ENCODE peak calls at places on chromosomes 7 and 10, in four cellular contexts. One of them, this sample, is unnamed.
A peak's percentile ranks its signal among the peaks of the same experiment; 100 is the strongest.

GRCh38 chr10:122149138-122149606 is 121.9 kb upstream of the BTBD16 start:
- DNase-seq in GM12878: no peak
- DNase-seq in K562: no peak
- DNase-seq in HepG2: no peak
- DNase-seq in this sample: no peak

GRCh38 chr10:63260103-63260859 is 127.2 kb downstream of the NRBF2 start:
- DNase-seq in GM12878: no peak
- DNase-seq in HepG2: no peak
- DNase-seq in K562: no peak
- DNase-seq in this sample: no peak

GRCh38 chr7:5671053-5671452 is 110.4 kb downstream of the RNF216 start:
- DNase-seq in GM12878: no peak
- DNase-seq in HepG2: no peak
- DNase-seq in K562: no peak
- DNase-seq in this sample: no peak

GRCh38 chr7:136637826-136638225 is 230.6 kb upstream of the CHRM2 start:
- DNase-seq in K562: no peak
- DNase-seq in GM12878: no peak
- DNase-seq in HepG2: no peak
- DNase-seq in this sample: no peak

GRCh38 chr7:5615190-5616070 is 166.0 kb downstream of the RNF216 start:
- DNase-seq in GM12878: no peak
- DNase-seq in HepG2: no peak
- DNase-seq in K562: no peak
- DNase-seq in this sample: no peak

GRCh38 chr7:107090452-107090851 is 45.9 kb downstream of the PRKAR2B start:
- DNase-seq in K562: no peak
- DNase-seq in GM12878: no peak
- DNase-seq in HepG2: no peak
- DNase-seq in this sample: peak; percentile 21

GRCh38 chr10:63256047-63256773 is 123.1 kb downstream of the NRBF2 start:
- DNase-seq in K562: no peak
- DNase-seq in HepG2: no peak
- DNase-seq in GM12878: no peak
- DNase-seq in this sample: no peak

GRCh38 chr10:102227050-102227449 is 951 bp downstream of the ELOVL3 start:
- DNase-seq in K562: no peak
- DNase-seq in GM12878: no peak
- DNase-seq in HepG2: peak; percentile 53
- DNase-seq in this sample: no peak

GRCh38 chr10:30594077-30594476 is 35.5 kb downstream of the LYZL2 start:
- DNase-seq in GM12878: no peak
- DNase-seq in K562: no peak
- DNase-seq in HepG2: no peak
- DNase-seq in this sample: no peak

GRCh38 chr7:85176197-85176596 is 10.7 kb downstream of the SEMA3D start:
- DNase-seq in HepG2: no peak
- DNase-seq in GM12878: no peak
- DNase-seq in K562: no peak
- DNase-seq in this sample: no peak

GRCh38 chr10:24873281-24873683 is 79.1 kb downstream of the PRTFDC1 start:
- DNase-seq in HepG2: peak; percentile 68
- DNase-seq in K562: no peak
- DNase-seq in GM12878: no peak
- DNase-seq in this sample: no peak

GRCh38 chr10:122853665-122854313 is 8.1 kb upstream of the CUZD1 start:
- DNase-seq in GM12878: no peak
- DNase-seq in HepG2: no peak
- DNase-seq in K562: no peak
- DNase-seq in this sample: no peak

GRCh38 chr10:124526621-124527267 is 65.1 kb downstream of the LHPP start:
- DNase-seq in K562: no peak
- DNase-seq in GM12878: no peak
- DNase-seq in HepG2: no peak
- DNase-seq in this sample: no peak
- TF ChIP-seq CREM in K562: no peak
- TF ChIP-seq CREM in GM12878: no peak
- TF ChIP-seq CREM in HepG2: no peak
- TF ChIP-seq CREM in this sample: no peak

GRCh38 chr10:88117869-88118632 is 254.6 kb downstream of the PTEN start:
- DNase-seq in GM12878: no peak
- DNase-seq in HepG2: no peak
- DNase-seq in K562: peak; percentile 9
- DNase-seq in this sample: no peak

GRCh38 chr10:88120599-88121333 is 257.3 kb downstream of the PTEN start:
- DNase-seq in HepG2: no peak
- DNase-seq in K562: no peak
- DNase-seq in GM12878: no peak
- DNase-seq in this sample: no peak

GRCh38 chr10:88117227-88117626 is 253.8 kb downstream of the PTEN start:
- DNase-seq in GM12878: no peak
- DNase-seq in HepG2: no peak
- DNase-seq in K562: no peak
- DNase-seq in this sample: no peak

GRCh38 chr10:88120075-88120474 is 256.6 kb downstream of the PTEN start:
- DNase-seq in K562: no peak
- DNase-seq in HepG2: no peak
- DNase-seq in GM12878: no peak
- DNase-seq in this sample: no peak

DNA sequence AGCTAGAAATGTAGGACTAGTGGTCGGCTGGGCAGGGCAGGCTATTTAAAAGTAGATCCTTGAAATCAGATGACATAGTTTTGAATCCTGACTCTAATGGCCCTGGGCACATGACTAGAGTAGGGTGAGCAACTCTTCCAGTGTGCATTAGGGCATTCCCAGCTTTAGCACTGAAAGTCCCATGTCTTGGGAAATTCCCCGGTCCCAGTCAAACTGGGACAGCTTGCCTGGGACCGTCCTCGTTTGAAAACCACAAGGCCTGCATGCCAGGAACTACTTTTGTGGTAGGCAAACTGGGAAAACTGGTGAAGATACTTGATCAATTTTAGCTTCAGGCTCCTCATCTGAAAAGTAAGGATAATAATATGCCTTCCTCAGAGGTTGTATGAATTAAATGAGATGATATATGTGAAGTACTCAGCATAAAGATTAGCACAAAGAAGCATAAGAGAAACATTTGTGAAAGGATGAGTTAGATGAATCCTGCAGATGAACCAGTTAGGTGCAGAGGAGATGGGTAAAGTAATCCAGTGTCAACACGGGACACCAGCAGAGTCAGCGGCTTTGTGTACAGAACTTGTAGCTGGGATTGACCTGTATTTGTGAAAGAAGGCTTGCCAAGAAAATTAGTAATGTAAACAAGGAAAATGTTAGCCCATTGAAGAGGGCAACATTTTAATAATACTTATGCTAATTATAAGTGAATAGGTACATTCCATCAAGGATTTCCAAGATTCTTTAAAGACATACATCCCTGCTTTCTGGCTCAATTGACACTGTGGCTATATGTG is 255.5 kb downstream of the PTEN start:
- DNase-seq in K562: no peak
- DNase-seq in HepG2: no peak
- DNase-seq in GM12878: no peak
- DNase-seq in this sample: no peak
- TF ChIP-seq USF2 in K562: no peak
- TF ChIP-seq USF2 in HepG2: no peak
- TF ChIP-seq USF2 in GM12878: no peak
- TF ChIP-seq USF2 in this sample: no peak

DNA sequence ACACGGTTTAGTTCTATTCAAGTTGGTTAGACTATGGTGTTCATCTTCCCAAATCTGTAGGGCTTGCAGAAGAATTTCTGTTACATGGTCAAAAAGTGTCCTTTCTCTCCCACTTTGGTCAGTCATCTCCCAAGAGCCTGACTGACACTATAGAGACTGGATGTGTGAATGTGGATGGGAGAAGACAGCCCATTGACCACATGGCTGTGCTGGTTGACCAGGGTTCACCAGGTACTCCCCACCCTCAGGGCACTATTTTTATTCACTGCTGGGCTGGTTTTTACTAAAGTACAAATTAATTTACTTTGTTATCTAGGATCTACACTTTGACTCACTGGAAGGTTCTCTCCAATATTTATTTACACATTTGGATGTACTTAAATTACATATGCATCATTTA is 2.3 kb downstream of the ZNF804B start:
- DNase-seq in K562: no peak
- DNase-seq in HepG2: no peak
- DNase-seq in GM12878: no peak
- DNase-seq in this sample: no peak
- TF ChIP-seq CTCF in K562: no peak
- TF ChIP-seq CTCF in HepG2: no peak
- TF ChIP-seq CTCF in GM12878: no peak
- TF ChIP-seq CTCF in this sample: no peak

GRCh38 chr10:58157076-58157766 is 110.5 kb downstream of the IPMK start:
- DNase-seq in K562: no peak
- DNase-seq in HepG2: no peak
- DNase-seq in GM12878: no peak
- DNase-seq in this sample: no peak

GRCh38 chr10:58153751-58154150 is 113.9 kb downstream of the IPMK start:
- DNase-seq in GM12878: no peak
- DNase-seq in HepG2: no peak
- DNase-seq in K562: no peak
- DNase-seq in this sample: no peak

GRCh38 chr10:58150290-58150689 is 117.4 kb downstream of the IPMK start:
- DNase-seq in K562: no peak
- DNase-seq in HepG2: peak; percentile 29
- DNase-seq in GM12878: no peak
- DNase-seq in this sample: no peak

GRCh38 chr10:58152698-58153263 is 114.9 kb downstream of the IPMK start:
- DNase-seq in K562: peak; percentile 39
- DNase-seq in HepG2: peak; percentile 51
- DNase-seq in GM12878: no peak
- DNase-seq in this sample: peak; percentile 72
- TF ChIP-seq CREM in K562: no peak
- TF ChIP-seq CREM in HepG2: no peak
- TF ChIP-seq CREM in GM12878: no peak
- TF ChIP-seq CREM in this sample: no peak

GRCh38 chr10:117218654-117219053 is 21.4 kb downstream of the KCNK18 start:
- DNase-seq in K562: peak; percentile 18
- DNase-seq in GM12878: no peak
- DNase-seq in HepG2: no peak
- DNase-seq in this sample: no peak
- TF ChIP-seq USF2 in K562: peak; percentile 55
- TF ChIP-seq USF2 in GM12878: no peak
- TF ChIP-seq USF2 in HepG2: no peak
- TF ChIP-seq USF2 in this sample: no peak

GRCh38 chr10:96720422-96721206 is at the start of gene PIK3AP1:
- DNase-seq in HepG2: no peak
- DNase-seq in GM12878: no peak
- DNase-seq in K562: peak; percentile 66
- DNase-seq in this sample: peak; percentile 49

GRCh38 chr10:96718304-96718990 is 1.9 kb downstream of the PIK3AP1 start:
- DNase-seq in HepG2: no peak
- DNase-seq in K562: no peak
- DNase-seq in GM12878: no peak
- DNase-seq in this sample: no peak

GRCh38 chr10:96719205-96719604 is 1.1 kb downstream of the PIK3AP1 start:
- DNase-seq in HepG2: no peak
- DNase-seq in GM12878: no peak
- DNase-seq in K562: no peak
- DNase-seq in this sample: no peak

GRCh38 chr10:96721207-96721572 is 876 bp upstream of the PIK3AP1 start:
- DNase-seq in GM12878: no peak
- DNase-seq in K562: no peak
- DNase-seq in HepG2: no peak
- DNase-seq in this sample: no peak

GRCh38 chr10:96719850-96720421 is 378 bp downstream of the PIK3AP1 start:
- DNase-seq in K562: peak; percentile 41
- DNase-seq in GM12878: no peak
- DNase-seq in HepG2: peak; percentile 16
- DNase-seq in this sample: peak; percentile 84
- TF ChIP-seq CTCF in K562: peak; percentile 64
- TF ChIP-seq CTCF in GM12878: peak; percentile 96
- TF ChIP-seq CTCF in HepG2: peak; percentile 93
- TF ChIP-seq CTCF in this sample: no peak

DNA sequence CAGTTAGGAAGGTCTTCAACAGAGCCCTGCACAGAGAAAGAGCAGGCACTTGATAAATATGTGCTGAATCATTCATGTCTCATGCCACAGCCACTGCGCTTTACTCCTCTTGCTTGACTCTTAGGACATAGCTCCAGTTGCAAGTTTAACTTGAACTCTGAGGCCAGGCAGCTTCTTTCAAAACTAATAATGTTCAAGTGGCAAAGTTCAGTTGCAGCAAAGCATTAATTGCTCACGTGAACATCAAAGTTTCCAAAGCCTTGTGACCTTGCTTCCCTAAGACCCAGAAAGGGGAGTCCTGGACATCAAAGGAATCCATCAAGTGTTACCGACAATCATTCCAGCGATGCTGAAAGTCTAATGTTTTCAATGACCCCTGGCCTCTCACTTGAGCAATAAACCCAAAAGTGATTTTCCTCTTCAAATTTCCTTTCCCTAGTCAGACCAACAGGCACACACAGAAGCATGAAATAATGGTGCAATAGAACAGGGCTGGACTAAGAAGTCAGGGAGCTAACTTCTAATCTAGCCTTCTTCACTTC is 21.8 kb upstream of the TECTB start:
- DNase-seq in HepG2: peak; percentile 100
- DNase-seq in GM12878: no peak
- DNase-seq in K562: no peak
- DNase-seq in this sample: no peak
- TF ChIP-seq CREM in HepG2: peak; percentile 98
- TF ChIP-seq CREM in GM12878: no peak
- TF ChIP-seq CREM in K562: no peak
- TF ChIP-seq CREM in this sample: no peak